ENCODE peak calls at places on chromosome 15, in four cellular contexts. H is heart right ventricle, S is AG09309, Z is stomach. R is an unnamed sample.

GRCh38 chr15:69390575-69390974 is 23.6 kb upstream of the KIF23 start:
- DNase-seq in S (peak; percentile 44), Z (no peak), H (no peak), R (no peak)

GRCh38 chr15:53208759-53209158 is 418.6 kb upstream of the ONECUT1 start:
- DNase-seq in Z (no peak), H (no peak), S (no peak), R (no peak)

GRCh38 chr15:35783203-35783602 is 237.2 kb upstream of the DPH6 start:
- DNase-seq in Z (no peak), H (no peak), S (no peak), R (no peak)

GRCh38 chr15:94887406-94887805 is 656.0 kb downstream of the MCTP2 start:
- DNase-seq in H (no peak), S (no peak), Z (no peak), R (no peak)

GRCh38 chr15:29364429-29365078 is 94.9 kb upstream of the NSMCE3 start:
- DNase-seq in S (peak; percentile 32), H (no peak), Z (no peak), R (no peak)

GRCh38 chr15:58357529-58358476 is 74.0 kb upstream of the LIPC start:
- DNase-seq in S (no peak), H (no peak), Z (no peak), R (no peak)

GRCh38 chr15:25674948-25675347 is 188.2 kb downstream of the ATP10A start:
- DNase-seq in H (peak; percentile 58), Z (no peak), S (no peak), R (no peak)

GRCh38 chr15:34691024-34691423 is 63.8 kb downstream of the GJD2 start:
- DNase-seq in Z (no peak), S (no peak), H (no peak), R (no peak)

GRCh38 chr15:59166601-59167265 is 39.9 kb upstream of the LDHAL6B start:
- DNase-seq in H (no peak), S (no peak), Z (no peak), R (no peak)

GRCh38 chr15:39165026-39165706 is 415.7 kb upstream of the THBS1 start:
- DNase-seq in H (no peak), S (no peak), Z (no peak), R (no peak)

GRCh38 chr15:35130245-35130644 is 45.1 kb upstream of the NANOGP8 start:
- DNase-seq in S (no peak), Z (no peak), H (no peak), R (no peak)

GRCh38 chr15:72203507-72203837 is 5.9 kb upstream of the GRAMD2A start:
- DNase-seq in H (peak; percentile 67), Z (peak; percentile 68), S (peak; percentile 76), R (peak; percentile 89)

GRCh38 chr15:78033864-78034263 is 43.6 kb downstream of the TBC1D2B start:
- DNase-seq in S (no peak), Z (peak; percentile 43), H (no peak), R (peak; percentile 33)

GRCh38 chr15:60477164-60477563 is 1.8 kb downstream of the ICE2 start:
- DNase-seq in S (no peak), H (no peak), Z (no peak), R (no peak)
- H3K4me3 ChIP-seq in S (no peak overlapping the region), H (no peak overlapping the region), Z (no peak overlapping the region), R (no peak overlapping the region)

DNA sequence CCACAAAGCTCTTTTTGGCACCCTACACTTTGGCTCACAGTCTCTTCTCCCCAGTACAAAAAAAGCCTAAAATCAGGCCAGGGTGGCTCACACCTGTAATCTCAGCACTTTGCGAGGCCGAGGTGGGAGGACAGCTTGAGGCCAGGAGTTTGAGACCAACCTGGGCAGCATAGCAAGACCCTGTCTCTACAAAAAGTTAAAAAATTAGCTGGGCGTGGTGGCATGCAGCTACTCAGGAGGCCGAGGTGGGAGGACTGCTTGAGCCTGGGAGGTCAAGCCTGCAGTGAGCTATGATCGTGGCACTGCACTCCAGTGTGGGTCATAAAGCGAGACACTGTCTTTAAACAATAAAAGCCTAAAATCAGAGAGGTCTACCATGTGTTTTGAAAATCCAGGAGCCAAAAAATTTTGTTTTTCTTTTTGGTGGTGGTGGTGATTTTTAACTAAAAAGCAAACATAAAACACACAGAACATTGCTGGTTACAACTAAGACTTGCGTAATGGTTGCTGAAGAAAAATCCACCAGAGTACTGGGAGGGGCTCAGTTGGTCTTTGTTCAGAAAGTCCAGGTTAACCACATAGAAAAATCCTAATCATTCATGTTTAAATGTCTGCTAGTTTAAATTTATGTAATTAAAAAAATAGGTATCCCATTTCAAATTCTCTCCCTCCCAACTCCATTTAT is 1.6 kb upstream of the MAN2C1 start:
- DNase-seq in Z (no peak), H (no peak), S (no peak), R (no peak)
- H3K4me3 ChIP-seq in Z (no peak overlapping the region), H (no peak overlapping the region), S (no peak overlapping the region), R (no peak overlapping the region)

DNA sequence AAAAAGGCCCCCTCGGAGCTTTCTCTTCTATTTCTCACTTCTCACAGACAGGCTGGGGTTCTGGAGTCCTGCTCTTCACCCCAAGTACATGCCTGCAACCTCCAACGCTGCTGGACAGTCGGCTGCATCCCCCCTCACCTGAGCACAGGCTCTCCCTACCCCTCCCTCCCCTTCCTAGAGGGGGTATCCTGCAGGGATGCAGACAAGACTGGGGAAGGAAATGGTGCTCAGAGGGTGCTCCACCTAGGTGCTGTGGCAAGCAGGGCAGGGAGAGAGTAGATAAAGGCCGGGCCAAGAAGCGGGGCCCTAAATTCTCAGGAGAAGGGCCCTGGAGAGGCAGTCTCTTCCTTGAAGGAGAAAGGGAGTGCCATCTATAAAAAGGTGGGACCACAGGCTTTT is 7.0 kb upstream of the STRA6 start:
- DNase-seq in Z (no peak), S (no peak), H (no peak), R (no peak)
- H3K4me3 ChIP-seq in Z (no peak overlapping the region), S (no peak overlapping the region), H (no peak overlapping the region), R (no peak overlapping the region)

GRCh38 chr15:100931143-100931890 is 12.2 kb downstream of the LRRK1 start:
- DNase-seq in H (no peak), Z (no peak), S (no peak), R (no peak)

GRCh38 chr15:100932676-100933348 is 13.7 kb downstream of the LRRK1 start:
- DNase-seq in S (no peak), Z (no peak), H (no peak), R (no peak)

GRCh38 chr15:100928632-100929280 is 9.6 kb downstream of the LRRK1 start:
- DNase-seq in H (no peak), S (no peak), Z (no peak), R (no peak)

GRCh38 chr15:100929641-100930042 is 10.5 kb downstream of the LRRK1 start:
- DNase-seq in Z (no peak), H (no peak), S (no peak), R (no peak)

GRCh38 chr15:100930306-100930848 is 11.2 kb downstream of the LRRK1 start:
- DNase-seq in S (no peak), H (no peak), Z (no peak), R (no peak)
- H3K4me3 ChIP-seq in S (no peak overlapping the region), H (no peak overlapping the region), Z (no peak overlapping the region), R (no peak overlapping the region)

GRCh38 chr15:45670511-45670910 is 35.7 kb downstream of the SQOR start:
- DNase-seq in Z (no peak), S (no peak), H (no peak), R (no peak)
- H3K4me3 ChIP-seq in Z (no peak overlapping the region), S (no peak overlapping the region), H (no peak overlapping the region), R (no peak overlapping the region)

GRCh38 chr15:67196672-67197363 is 57.6 kb downstream of the AAGAB start:
- DNase-seq in Z (no peak), S (peak; percentile 84), H (no peak), R (no peak)
- H3K4me3 ChIP-seq in Z (no peak overlapping the region), S (no peak overlapping the region), H (no peak overlapping the region), R (no peak overlapping the region)

GRCh38 chr15:74257105-74257504 is 21.0 kb downstream of the CCDC33 start:
- DNase-seq in H (no peak), S (no peak), Z (no peak), R (no peak)
- H3K4me3 ChIP-seq in H (no peak overlapping the region), S (no peak overlapping the region), Z (no peak overlapping the region), R (no peak overlapping the region)

GRCh38 chr15:31486906-31487695 is 160.5 kb downstream of the KLF13 start:
- DNase-seq in S (no peak), H (no peak), Z (peak; percentile 24), R (peak; percentile 49)
- H3K4me3 ChIP-seq in S (no peak overlapping the region), H (no peak overlapping the region), Z (no peak overlapping the region), R (no peak overlapping the region)

DNA sequence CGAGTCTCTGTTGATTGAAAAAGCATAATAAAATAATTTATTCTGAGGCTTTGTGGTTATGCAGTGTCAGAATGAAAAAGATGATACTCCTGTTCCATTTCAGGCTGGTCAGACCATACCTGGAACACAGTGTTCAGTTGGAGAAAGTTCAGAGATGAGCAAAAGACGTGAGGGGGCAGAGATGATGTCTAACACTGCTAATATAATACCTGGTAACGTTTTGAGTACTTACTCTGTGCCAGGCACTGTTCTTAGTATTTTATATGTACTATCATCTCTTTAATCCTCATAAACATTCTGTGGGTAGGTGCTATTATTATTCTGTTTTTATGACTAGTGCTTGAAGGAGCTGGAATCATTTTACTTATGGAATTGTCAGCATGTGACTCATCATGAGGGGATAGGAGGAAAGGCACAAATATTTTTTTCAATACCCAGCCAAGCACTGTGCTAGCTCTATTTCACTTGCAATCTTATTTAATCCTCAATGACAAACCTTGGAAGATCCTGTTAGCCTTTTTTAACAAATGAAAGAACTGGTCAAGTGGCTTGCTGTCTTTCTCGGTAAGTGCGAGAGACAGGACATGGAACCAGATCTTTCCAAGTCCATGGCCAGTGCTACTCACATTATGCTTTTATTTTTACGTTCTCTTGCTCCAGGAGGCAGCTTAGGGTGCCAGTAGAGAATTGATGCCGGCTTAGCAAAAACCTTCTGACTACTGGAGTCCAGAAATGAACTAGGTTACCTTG is 31.9 kb downstream of the IQGAP1 start:
- DNase-seq in H (no peak), Z (no peak), S (peak; percentile 76), R (no peak)
- H3K4me3 ChIP-seq in H (no peak overlapping the region), Z (no peak overlapping the region), S (no peak overlapping the region), R (no peak overlapping the region)

DNA sequence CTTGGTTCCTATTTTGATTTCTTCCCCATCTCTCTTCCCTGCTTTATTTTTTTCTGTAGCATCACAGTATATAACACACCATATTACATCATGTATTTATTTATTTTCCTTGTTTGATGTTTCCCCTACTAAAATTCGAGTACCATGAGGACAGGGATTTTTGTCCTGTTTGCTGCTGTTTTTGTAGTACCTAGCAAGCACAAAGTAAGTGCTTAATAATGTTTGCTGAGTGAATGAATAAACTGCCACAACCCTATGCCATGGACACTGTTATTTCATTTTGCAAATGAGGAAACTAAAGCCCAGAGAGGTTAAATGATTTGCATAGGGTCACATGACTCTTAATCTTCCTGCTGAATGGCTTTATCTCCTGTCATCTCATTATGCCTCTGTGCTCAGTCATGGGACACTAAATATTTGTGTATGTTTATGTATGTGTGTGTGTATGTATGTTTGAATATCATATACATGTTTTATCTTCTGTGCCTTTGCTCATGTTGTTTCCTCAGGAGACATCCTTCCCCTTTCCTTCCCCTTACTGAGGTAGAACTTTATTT is 26.1 kb upstream of the MGA start:
- DNase-seq in H (no peak), S (no peak), Z (no peak), R (no peak)
- H3K4me3 ChIP-seq in H (no peak overlapping the region), S (no peak overlapping the region), Z (no peak overlapping the region), R (no peak overlapping the region)